ENCODE peak calls at places on chromosomes 13 and 19, in seven cellular contexts. X, F, I, U, L, M and K are unnamed samples.

GRCh38 chr13:48896312-48896711 is 79.4 kb upstream of the FNDC3A start:
- DNase-seq in F (no peak), X (peak; percentile 48), U (peak; percentile 15), M (no peak), L (no peak), I (no peak), K (no peak)

GRCh38 chr19:30871979-30872378 is 477.3 kb downstream of the TSHZ3 start:
- DNase-seq in M (no peak), X (no peak), I (no peak), F (no peak), L (no peak), U (no peak), K (no peak)

GRCh38 chr13:20608438-20609020 is 41.6 kb downstream of the IFT88 start:
- DNase-seq in F (no peak), M (no peak), U (no peak), I (no peak), X (no peak), L (no peak), K (no peak)

GRCh38 chr19:50822661-50823208 is 852 bp downstream of the KLK1 start:
- DNase-seq in M (no peak), L (no peak), X (no peak), U (no peak), F (no peak), I (no peak), K (no peak)

GRCh38 chr19:19206938-19207337 is 3.7 kb upstream of the NR2C2AP start:
- DNase-seq in F (no peak), I (no peak), M (no peak), X (no peak), U (no peak), L (no peak), K (no peak)

GRCh38 chr13:29926077-29926476 is 75.7 kb upstream of the UBL3 start:
- DNase-seq in U (no peak), F (no peak), X (no peak), I (no peak), L (no peak), M (no peak), K (no peak)

GRCh38 chr19:50493171-50493570 is 16.5 kb upstream of the GARIN5A start:
- DNase-seq in M (no peak), F (no peak), U (no peak), I (no peak), L (no peak), X (no peak), K (no peak)

GRCh38 chr13:30108216-30108912 is 199.0 kb downstream of the KATNAL1 start:
- DNase-seq in L (no peak), F (no peak), M (no peak), U (no peak), I (no peak), X (no peak), K (no peak)

GRCh38 chr13:33249066-33249465 is 36.5 kb downstream of the STARD13 start:
- DNase-seq in L (no peak), M (no peak), X (peak; percentile 76), I (no peak), F (no peak), U (peak; percentile 30), K (no peak)

GRCh38 chr13:20492641-20493040 is 33.0 kb downstream of the CRYL1 start:
- DNase-seq in F (peak; percentile 41), M (no peak), U (no peak), L (peak; percentile 7), X (peak; percentile 15), I (no peak), K (peak; percentile 19)

GRCh38 chr19:29964171-29964570 is 22.1 kb downstream of the URI1 start:
- DNase-seq in M (no peak), I (no peak), F (no peak), U (peak; percentile 34), L (no peak), X (no peak), K (no peak)

GRCh38 chr13:45464141-45464686 is 525 bp upstream of the COG3 start:
- DNase-seq in U (no peak), M (no peak), L (no peak), X (no peak), F (no peak), I (no peak), K (no peak)

GRCh38 chr13:45466359-45466758 is 1.6 kb downstream of the COG3 start:
- DNase-seq in M (no peak), I (no peak), U (no peak), X (no peak), L (no peak), F (no peak), K (no peak)

GRCh38 chr13:45468676-45469075 is 3.9 kb downstream of the COG3 start:
- DNase-seq in X (no peak), M (no peak), U (no peak), I (no peak), F (no peak), L (no peak), K (no peak)

DNA sequence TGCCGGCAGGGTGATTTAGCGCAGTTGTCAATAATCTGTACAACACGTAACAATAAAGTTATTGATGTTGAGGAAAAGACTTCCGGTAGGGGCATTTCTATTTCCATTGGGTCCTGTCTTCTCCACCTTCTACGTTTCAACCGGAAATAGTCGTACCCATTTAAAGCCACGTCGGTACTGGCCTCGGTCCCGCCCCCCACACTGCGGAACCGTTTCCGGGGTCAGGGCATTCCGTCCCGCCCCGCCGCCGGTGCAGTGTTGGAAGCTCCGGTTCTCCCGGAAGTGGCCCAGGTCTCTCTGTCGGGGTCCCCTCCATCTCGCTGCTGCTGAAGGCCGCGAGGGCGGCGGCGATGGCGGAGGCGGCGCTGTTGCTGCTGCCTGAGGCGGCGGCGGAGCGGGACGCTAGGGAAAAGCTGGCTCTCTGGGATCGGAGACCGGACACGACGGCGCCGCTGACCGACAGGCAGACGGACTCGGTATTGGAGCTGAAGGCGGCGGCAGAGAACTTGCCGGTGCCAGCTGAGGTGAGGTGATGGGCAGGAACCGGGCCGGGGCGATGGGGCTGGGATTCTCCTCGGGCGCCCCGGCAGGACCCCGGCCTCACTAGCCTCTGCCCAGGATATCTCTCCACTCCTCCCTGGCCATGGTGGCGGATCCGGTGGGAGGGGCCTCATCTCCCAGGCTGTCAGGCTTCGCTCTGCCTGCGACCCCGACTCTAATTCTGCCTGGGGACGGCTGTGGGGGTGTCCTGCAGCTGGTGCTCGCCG is at the start of gene COG3:
- DNase-seq in F (peak; percentile 93), X (peak; percentile 96), L (peak; percentile 94), M (peak; percentile 93), I (peak; percentile 94), U (peak; percentile 97), K (peak; percentile 93)
- TF ChIP-seq CTCF in F (peak; percentile 44), X (no peak), L (peak; percentile 35), M (no peak), I (no peak), U (peak; percentile 49), K (peak; percentile 45)

DNA sequence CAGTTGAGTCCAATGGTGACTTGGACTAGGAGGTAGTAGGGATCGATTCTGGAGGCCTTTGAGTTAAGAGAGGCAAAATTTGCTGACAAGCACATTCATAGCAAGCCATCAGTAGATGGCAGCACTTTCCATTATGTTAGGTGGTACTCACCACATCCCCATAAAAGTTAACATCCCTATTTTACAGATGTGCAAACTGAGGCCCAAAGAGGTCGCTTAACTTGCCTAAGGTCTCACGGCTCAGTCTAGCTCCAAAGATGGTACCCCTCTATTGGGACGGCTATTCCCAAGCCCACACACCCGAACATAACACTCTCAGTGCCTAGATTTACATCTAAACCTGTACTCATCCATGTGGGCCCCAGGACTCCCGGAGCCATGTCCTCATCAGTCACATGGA is 21.5 kb upstream of the FOSB start:
- DNase-seq in F (peak; percentile 49), X (no peak), U (peak; percentile 48), M (no peak), L (no peak), I (no peak), K (no peak)
- TF ChIP-seq CTCF in F (peak; percentile 43), X (peak; percentile 57), U (peak; percentile 51), M (peak; percentile 21), L (peak; percentile 26), I (no peak), K (peak; percentile 60)

DNA sequence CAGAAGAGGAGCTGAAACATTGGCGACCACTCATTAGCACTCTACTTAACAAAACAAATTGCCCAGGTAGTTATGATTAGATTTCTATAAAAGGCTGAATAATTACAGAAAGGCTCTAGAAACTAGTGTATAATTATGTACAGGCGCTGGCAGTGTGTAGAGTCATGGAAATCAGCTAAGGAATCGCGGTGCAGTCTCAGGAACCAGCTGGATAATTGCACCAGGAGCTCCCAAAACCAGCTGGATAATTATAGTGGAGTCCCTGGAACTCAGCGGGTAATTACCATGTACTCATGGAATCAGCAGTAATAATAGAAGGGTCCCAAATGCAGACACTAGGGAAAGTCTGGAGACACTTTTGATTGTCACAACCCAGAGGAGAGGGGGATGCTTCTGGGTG is 23.2 kb upstream of the TTYH1 start:
- DNase-seq in I (no peak), U (no peak), M (no peak), L (no peak), X (no peak), F (no peak), K (no peak)
- TF ChIP-seq CTCF in I (no peak), U (no peak), M (no peak), L (no peak), X (no peak), F (no peak), K (no peak)

GRCh38 chr13:110872034-110872767 is 42.7 kb downstream of the ANKRD10 start:
- DNase-seq in U (no peak), I (no peak), M (no peak), X (no peak), F (no peak), L (no peak), K (no peak)

GRCh38 chr13:110868631-110869165 is 46.2 kb downstream of the ANKRD10 start:
- DNase-seq in I (peak; percentile 73), F (no peak), M (no peak), L (no peak), X (no peak), U (no peak), K (no peak)

GRCh38 chr13:110869231-110869804 is 45.6 kb downstream of the ANKRD10 start:
- DNase-seq in U (no peak), I (peak; percentile 67), M (no peak), X (no peak), F (no peak), L (no peak), K (no peak)

GRCh38 chr13:110867380-110867779 is 47.5 kb downstream of the ANKRD10 start:
- DNase-seq in M (no peak), L (no peak), F (no peak), U (no peak), X (no peak), I (no peak), K (no peak)

GRCh38 chr13:110869805-110870706 is 44.8 kb downstream of the ANKRD10 start:
- DNase-seq in X (peak; percentile 100), F (peak; percentile 46), I (peak; percentile 98), L (peak; percentile 99), M (peak; percentile 96), U (peak; percentile 98), K (peak; percentile 99)
- TF ChIP-seq CTCF in X (peak; percentile 15), F (no peak), I (peak; percentile 23), L (no peak), M (no peak), U (no peak), K (peak; percentile 8)

GRCh38 chr19:14405758-14406644 is 13.1 kb downstream of the DDX39A start:
- DNase-seq in I (peak; percentile 73), M (no peak), L (peak; percentile 44), X (peak; percentile 73), U (peak; percentile 73), F (peak; percentile 99), K (no peak)
- TF ChIP-seq CTCF in I (peak; percentile 83), M (peak; percentile 85), L (peak; percentile 61), X (peak; percentile 76), U (peak; percentile 58), F (peak; percentile 78), K (peak; percentile 51)

GRCh38 chr13:98142427-98143156 is at the start of gene FARP1:
- DNase-seq in F (peak; percentile 94), M (no peak), I (peak; percentile 43), X (no peak), L (peak; percentile 37), U (peak; percentile 65), K (no peak)
- TF ChIP-seq CTCF in F (peak; percentile 32), M (peak; percentile 36), I (no peak), X (peak; percentile 23), L (peak; percentile 12), U (no peak), K (no peak)